ENCODE peak calls at places on chromosomes 6 and 20, in four cellular contexts. S is CD8-positive, alpha-beta T cell; R is cardiac muscle cell; O is heart left ventricle. M is an unnamed sample.
A peak's percentile ranks its signal among the peaks of the same experiment; 100 is the strongest.

GRCh38 chr20:11000416-11000815 is 326.6 kb upstream of the JAG1 start:
- DNase-seq in R (no peak), S (no peak), O (no peak), M (no peak)

GRCh38 chr6:146892613-146893401 is 294.0 kb downstream of the ADGB start:
- DNase-seq in S (no peak), O (no peak), R (peak; percentile 67), M (no peak)

GRCh38 chr6:133017581-133017980 is 203.2 kb downstream of the RPS12 start:
- DNase-seq in R (peak; percentile 25), S (no peak), O (no peak), M (no peak)

GRCh38 chr6:99614430-99615161 is 8.0 kb downstream of the PRDM13 start:
- DNase-seq in O (peak; percentile 60), S (peak; percentile 29), R (no peak), M (no peak)

GRCh38 chr6:49813248-49813647 is 26.2 kb upstream of the PGK2 start:
- DNase-seq in S (no peak), O (no peak), R (no peak), M (no peak)

GRCh38 chr20:16801919-16802651 is 53.9 kb downstream of the OTOR start:
- DNase-seq in O (no peak), R (peak; percentile 63), S (peak; percentile 29), M (peak; percentile 60)

GRCh38 chr6:83190596-83190995 is 2.5 kb downstream of the PGM3 start:
- DNase-seq in R (no peak), O (no peak), S (no peak), M (no peak)

GRCh38 chr6:39178804-39179203 is 50.5 kb downstream of the KCNK5 start:
- DNase-seq in R (no peak), S (no peak), O (no peak), M (no peak)

GRCh38 chr6:63740709-63741108 is 105.1 kb downstream of the PHF3 start:
- DNase-seq in O (no peak), S (no peak), R (peak; percentile 79), M (no peak)

GRCh38 chr6:31037692-31038091 is 27.4 kb downstream of the MUC22 start:
- DNase-seq in S (no peak), O (no peak), R (no peak), M (no peak)

GRCh38 chr6:71383476-71383875 is 94.9 kb downstream of the OGFRL1 start:
- DNase-seq in O (no peak), S (no peak), R (no peak), M (peak; percentile 15)

GRCh38 chr6:110075406-110075805 is 97.3 kb downstream of the GPR6 start:
- DNase-seq in S (no peak), O (no peak), R (peak; percentile 54), M (no peak)

GRCh38 chr6:1313364-1313754 is 1.5 kb downstream of the FOXQ1 start:
- DNase-seq in S (no peak), O (no peak), R (no peak), M (no peak)

GRCh38 chr20:33062750-33063149 is 9.0 kb downstream of the BPIFB3 start:
- DNase-seq in O (no peak), S (no peak), R (no peak), M (no peak)

GRCh38 chr20:33392016-33392415 is 9.3 kb downstream of the CDK5RAP1 start:
- DNase-seq in S (no peak), O (no peak), R (peak; percentile 48), M (no peak)

GRCh38 chr6:43744931-43745727 is 24.9 kb upstream of the VEGFA start:
- DNase-seq in S (no peak), O (no peak), R (no peak), M (no peak)

GRCh38 chr6:93412452-93412851 is 6.9 kb downstream of the EPHA7 start:
- DNase-seq in S (no peak), R (no peak), O (no peak), M (no peak)

GRCh38 chr6:3165631-3166534 is 8.5 kb upstream of the TUBB2A start:
- DNase-seq in S (no peak), R (peak; percentile 71), O (no peak), M (no peak)

GRCh38 chr6:121533321-121533841 is 97.9 kb downstream of the GJA1 start:
- DNase-seq in S (no peak), R (no peak), O (no peak), M (no peak)

GRCh38 chr20:371755-372542 is 8.6 kb upstream of the TRIB3 start:
- DNase-seq in R (peak; percentile 96), S (no peak), O (peak; percentile 75), M (no peak)

GRCh38 chr6:132812255-132812732 is 2.1 kb upstream of the RPS12 start:
- DNase-seq in S (no peak), R (peak; percentile 62), O (no peak), M (peak; percentile 46)

GRCh38 chr20:63064745-63065711 is 58.3 kb upstream of the BHLHE23 start:
- DNase-seq in R (no peak), S (peak; percentile 6), O (peak; percentile 49), M (no peak)

GRCh38 chr6:24089741-24090140 is 36.3 kb upstream of the NRSN1 start:
- DNase-seq in R (no peak), O (no peak), S (no peak), M (no peak)

GRCh38 chr6:79833264-79833663 is 114.1 kb downstream of the ELOVL4 start:
- DNase-seq in S (no peak), O (no peak), R (peak; percentile 7), M (no peak)

GRCh38 chr6:158836625-158837311 is 17.6 kb upstream of the EZR start:
- DNase-seq in O (no peak), R (no peak), S (no peak), M (no peak)

GRCh38 chr6:11767458-11767857 is 11.1 kb downstream of the ADTRP start:
- DNase-seq in R (no peak), O (no peak), S (no peak), M (no peak)

GRCh38 chr6:88785478-88785877 is 177.9 kb downstream of the RNGTT start:
- DNase-seq in O (no peak), S (no peak), R (peak; percentile 10), M (no peak)

GRCh38 chr6:155352130-155352420 is 37.8 kb upstream of the TFB1M start:
- DNase-seq in R (no peak), O (no peak), S (no peak), M (no peak)

GRCh38 chr20:60868316-60868891 is 383.7 kb upstream of the CDH4 start:
- DNase-seq in S (no peak), R (no peak), O (no peak), M (no peak)

DNA sequence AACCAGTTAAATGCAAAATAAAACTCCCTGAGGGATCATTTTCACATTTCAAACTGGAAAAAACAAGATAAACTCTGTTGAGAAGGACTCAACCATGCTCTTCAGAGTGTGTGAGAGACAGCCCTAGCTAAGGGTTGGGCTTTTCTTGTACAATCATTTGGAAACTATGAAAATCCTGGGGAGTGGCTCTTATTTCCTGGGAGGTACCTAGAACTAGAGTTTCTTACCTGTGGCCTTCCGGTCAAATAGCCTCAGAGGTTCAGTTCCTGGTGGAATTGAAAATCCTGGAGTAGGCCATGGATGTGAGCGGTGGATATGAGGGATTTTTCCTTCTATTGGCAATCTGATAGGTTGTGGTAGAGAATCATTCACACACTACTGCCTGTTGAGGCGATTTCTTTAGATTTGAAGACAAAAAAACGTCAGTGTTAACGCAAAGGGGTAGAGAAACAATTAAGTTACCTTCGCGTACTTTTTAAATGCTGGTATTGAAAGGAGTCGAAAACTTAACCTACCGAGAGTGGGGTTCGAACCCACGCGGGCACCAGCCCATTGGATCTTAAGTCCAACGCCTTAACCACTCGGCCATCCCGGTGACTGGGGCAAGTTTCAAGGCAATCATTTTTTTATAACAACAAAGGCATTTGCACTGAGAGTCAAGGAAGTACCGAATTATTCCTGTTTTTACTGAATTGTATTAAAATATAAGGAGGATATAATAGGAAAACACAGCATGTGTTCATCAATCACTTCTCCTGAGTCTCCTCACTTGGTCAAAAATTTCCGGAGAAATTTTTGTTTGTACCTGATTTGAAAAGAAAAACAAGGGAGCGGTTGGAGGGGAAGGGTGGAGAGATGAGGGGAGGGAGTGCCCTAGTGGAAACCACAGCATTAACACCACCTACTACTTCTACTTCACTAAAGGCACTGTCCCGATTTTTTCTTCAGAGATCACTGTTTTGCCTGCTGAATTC is 191.3 kb downstream of the OR2B2 start:
- DNase-seq in S (no peak), R (peak; percentile 47), O (no peak), M (no peak)
- TF ChIP-seq CTCF in S (no peak), R (no peak), O (no peak), M (no peak)

GRCh38 chr6:105783333-105783945 is 302.7 kb upstream of the PRDM1 start:
- DNase-seq in S (no peak), R (no peak), O (no peak), M (no peak)

GRCh38 chr6:105784179-105784578 is 302.0 kb upstream of the PRDM1 start:
- DNase-seq in O (no peak), R (no peak), S (no peak), M (no peak)

GRCh38 chr6:105781248-105781647 is 304.9 kb upstream of the PRDM1 start:
- DNase-seq in O (no peak), R (no peak), S (no peak), M (no peak)

GRCh38 chr6:105780146-105780860 is 305.8 kb upstream of the PRDM1 start:
- DNase-seq in S (no peak), R (no peak), O (no peak), M (peak; percentile 66)

GRCh38 chr6:105781905-105782304 is 304.2 kb upstream of the PRDM1 start:
- DNase-seq in R (no peak), O (no peak), S (no peak), M (no peak)
- H3K4me3 ChIP-seq in R (no peak overlapping the region), O (no peak overlapping the region), S (no peak overlapping the region), M (no peak overlapping the region)

GRCh38 chr20:53292347-53292746 is 301.3 kb downstream of the ZNF217 start:
- DNase-seq in O (no peak), R (no peak), S (no peak), M (no peak)

GRCh38 chr20:53297154-53297529 is 296.5 kb downstream of the ZNF217 start:
- DNase-seq in S (no peak), O (no peak), R (no peak), M (no peak)

GRCh38 chr20:53296451-53297153 is 297.0 kb downstream of the ZNF217 start:
- DNase-seq in R (no peak), S (no peak), O (no peak), M (no peak)

GRCh38 chr20:53291548-53291947 is 302.1 kb downstream of the ZNF217 start:
- DNase-seq in S (no peak), O (no peak), R (no peak), M (peak; percentile 30)

GRCh38 chr20:53294804-53295203 is 298.8 kb downstream of the ZNF217 start:
- DNase-seq in S (no peak), O (no peak), R (no peak), M (no peak)
- H3K27ac ChIP-seq in S (no peak overlapping the region), O (no peak overlapping the region), R (no peak overlapping the region), M (no peak overlapping the region)

GRCh38 chr20:9179193-9179802 is 110.4 kb downstream of the PLCB4 start:
- DNase-seq in R (peak; percentile 32), O (no peak), S (no peak), M (no peak)

GRCh38 chr20:9185511-9185910 is 116.6 kb downstream of the PLCB4 start:
- DNase-seq in S (no peak), O (no peak), R (no peak), M (no peak)

GRCh38 chr20:9180480-9181257 is 111.8 kb downstream of the PLCB4 start:
- DNase-seq in O (no peak), R (no peak), S (no peak), M (no peak)

GRCh38 chr20:9177278-9177677 is 108.4 kb downstream of the PLCB4 start:
- DNase-seq in O (no peak), S (no peak), R (no peak), M (no peak)

DNA sequence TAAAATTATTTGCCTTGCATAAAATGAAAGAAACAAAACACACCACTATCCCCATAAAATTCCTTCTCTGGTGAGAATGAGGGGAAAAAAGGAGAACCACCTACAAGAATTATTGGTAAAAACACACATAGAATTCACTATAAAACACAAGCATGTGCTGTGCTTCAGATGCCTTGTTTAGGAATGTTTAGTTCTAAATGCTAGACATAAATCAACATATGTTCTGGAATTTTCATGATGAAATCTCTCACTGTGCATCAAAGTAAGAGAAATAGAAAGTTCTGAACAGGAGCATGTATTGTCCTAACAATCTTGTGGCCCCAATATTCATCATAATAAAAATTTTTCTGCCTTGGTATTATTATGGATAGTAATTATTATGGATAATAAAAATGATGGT is 111.0 kb downstream of the PLCB4 start:
- DNase-seq in R (no peak), O (no peak), S (no peak), M (no peak)
- TF ChIP-seq CTCF in R (no peak), O (no peak), S (no peak), M (no peak)